ENCODE peak calls at places on chromosomes 11 and 22, in eight cellular contexts. J is stimulated activated CD8-positive, alpha-beta memory T cell treated with anti-CD3 and anti-CD28 coated beads, Interleukin-4, amount 100 ng/mL, for 48 hours; U is neural progenitor cell; Q is EH; X is frontal cortex; O is substantia nigra; M is Calu3; F is HEK293T. L is an unnamed sample.

GRCh38 chr11:79437274-79437980 is 3.4 kb downstream of the TENM4 start:
- DNase-seq in F (peak), M (peak), O (peak), Q (peak), X (peak), U (peak), J (no peak), L (peak)

GRCh38 chr11:69437001-69437875 is 44.2 kb upstream of the LINC01488 start:
- DNase-seq in O (no peak), J (no peak), M (peak), U (peak), F (no peak), Q (peak), X (no peak), L (no peak)

GRCh38 chr11:118126082-118126838 is 26.4 kb downstream of the SCN4B start:
- DNase-seq in J (no peak), U (no peak), Q (no peak), X (no peak), F (no peak), O (no peak), M (no peak), L (no peak)

GRCh38 chr22:44495629-44496028 is 2.4 kb downstream of the RTL6 start:
- DNase-seq in F (no peak), M (no peak), Q (no peak), J (no peak), U (no peak), X (no peak), O (no peak), L (no peak)

GRCh38 chr11:96524475-96524874 is 134.7 kb downstream of the JRKL start:
- DNase-seq in Q (no peak), F (no peak), X (no peak), M (no peak), J (no peak), U (no peak), O (no peak), L (peak)

GRCh38 chr11:123184531-123184930 is 10.5 kb downstream of the CLMP start:
- DNase-seq in Q (no peak), J (no peak), O (no peak), X (no peak), M (no peak), F (no peak), U (no peak), L (peak)

GRCh38 chr11:33622231-33622630 is 78.4 kb downstream of the C11orf91 start:
- DNase-seq in F (no peak), U (no peak), Q (peak), M (no peak), J (no peak), O (no peak), X (no peak), L (peak)

GRCh38 chr11:10856689-10857603 is 907 bp downstream of the ZBED5 start:
- DNase-seq in O (peak), U (peak), Q (peak), J (no peak), X (no peak), M (peak), F (peak), L (peak)

L was measured in GM23248.